ENCODE peak calls at places on chromosomes 6 and 20, in ten cellular contexts. One of them, this sample, is unnamed.

GRCh38 chr6:89197141-89197540 is 20.0 kb downstream of the GABRR1 start:
- DNase-seq in heart left ventricle: no peak
- DNase-seq in AG10803: no peak
- DNase-seq in endothelial cell of umbilical vein: no peak
- DNase-seq in K562: no peak
- DNase-seq in body of pancreas: no peak
- DNase-seq in GM12864: no peak
- DNase-seq in CD8-positive, alpha-beta T cell: no peak
- DNase-seq in PC-3: no peak
- DNase-seq in stomach: no peak
- DNase-seq in this sample: no peak

GRCh38 chr6:43226192-43226851 is 3.0 kb downstream of the DNPH1 start:
- DNase-seq in heart left ventricle: no peak
- DNase-seq in AG10803: no peak
- DNase-seq in endothelial cell of umbilical vein: no peak
- DNase-seq in K562: no peak
- DNase-seq in body of pancreas: no peak
- DNase-seq in GM12864: no peak
- DNase-seq in CD8-positive, alpha-beta T cell: no peak
- DNase-seq in PC-3: no peak
- DNase-seq in stomach: no peak
- DNase-seq in this sample: no peak

GRCh38 chr6:36906539-36906938 is 20.8 kb downstream of the C6orf89 start:
- DNase-seq in heart left ventricle: peak
- DNase-seq in AG10803: no peak
- DNase-seq in endothelial cell of umbilical vein: peak
- DNase-seq in K562: no peak
- DNase-seq in body of pancreas: peak
- DNase-seq in GM12864: no peak
- DNase-seq in CD8-positive, alpha-beta T cell: no peak
- DNase-seq in PC-3: peak
- DNase-seq in stomach: peak
- DNase-seq in this sample: no peak

GRCh38 chr6:139335447-139336210 is 38.8 kb downstream of the CITED2 start:
- DNase-seq in heart left ventricle: no peak
- DNase-seq in AG10803: no peak
- DNase-seq in endothelial cell of umbilical vein: no peak
- DNase-seq in K562: no peak
- DNase-seq in body of pancreas: no peak
- DNase-seq in GM12864: no peak
- DNase-seq in CD8-positive, alpha-beta T cell: no peak
- DNase-seq in PC-3: no peak
- DNase-seq in stomach: no peak
- DNase-seq in this sample: no peak

GRCh38 chr20:32466739-32467505 is 108.8 kb downstream of the ASXL1 start:
- DNase-seq in heart left ventricle: no peak
- DNase-seq in AG10803: no peak
- DNase-seq in endothelial cell of umbilical vein: peak
- DNase-seq in K562: no peak
- DNase-seq in body of pancreas: no peak
- DNase-seq in GM12864: no peak
- DNase-seq in CD8-positive, alpha-beta T cell: no peak
- DNase-seq in PC-3: no peak
- DNase-seq in stomach: no peak
- DNase-seq in this sample: no peak

GRCh38 chr6:15409301-15410125 is 163.6 kb downstream of the JARID2 start:
- DNase-seq in heart left ventricle: no peak
- DNase-seq in AG10803: no peak
- DNase-seq in endothelial cell of umbilical vein: no peak
- DNase-seq in K562: peak
- DNase-seq in body of pancreas: no peak
- DNase-seq in GM12864: no peak
- DNase-seq in CD8-positive, alpha-beta T cell: no peak
- DNase-seq in PC-3: no peak
- DNase-seq in stomach: no peak
- DNase-seq in this sample: no peak

GRCh38 chr20:23666189-23666588 is 22.6 kb downstream of the CST4 start:
- DNase-seq in heart left ventricle: no peak
- DNase-seq in AG10803: no peak
- DNase-seq in endothelial cell of umbilical vein: no peak
- DNase-seq in K562: no peak
- DNase-seq in body of pancreas: no peak
- DNase-seq in GM12864: no peak
- DNase-seq in CD8-positive, alpha-beta T cell: no peak
- DNase-seq in PC-3: peak
- DNase-seq in stomach: no peak
- DNase-seq in this sample: no peak

GRCh38 chr20:44914924-44915323 is 5.1 kb downstream of the PABPC1L start:
- DNase-seq in heart left ventricle: no peak
- DNase-seq in AG10803: no peak
- DNase-seq in endothelial cell of umbilical vein: no peak
- DNase-seq in K562: no peak
- DNase-seq in body of pancreas: no peak
- DNase-seq in GM12864: no peak
- DNase-seq in CD8-positive, alpha-beta T cell: no peak
- DNase-seq in PC-3: no peak
- DNase-seq in stomach: no peak
- DNase-seq in this sample: no peak

GRCh38 chr20:4147319-4147718 is 132.0 kb upstream of the RNF24 start:
- DNase-seq in heart left ventricle: no peak
- DNase-seq in AG10803: no peak
- DNase-seq in endothelial cell of umbilical vein: no peak
- DNase-seq in K562: no peak
- DNase-seq in body of pancreas: no peak
- DNase-seq in GM12864: no peak
- DNase-seq in CD8-positive, alpha-beta T cell: no peak
- DNase-seq in PC-3: peak
- DNase-seq in stomach: no peak
- DNase-seq in this sample: no peak

GRCh38 chr6:117920493-117920845 is 13.4 kb downstream of the SLC35F1 start:
- DNase-seq in heart left ventricle: no peak
- DNase-seq in AG10803: no peak
- DNase-seq in endothelial cell of umbilical vein: no peak
- DNase-seq in K562: no peak
- DNase-seq in body of pancreas: no peak
- DNase-seq in GM12864: no peak
- DNase-seq in CD8-positive, alpha-beta T cell: no peak
- DNase-seq in PC-3: no peak
- DNase-seq in stomach: no peak
- DNase-seq in this sample: no peak

GRCh38 chr6:28615955-28616747 is 90.5 kb downstream of the GPX5 start:
- DNase-seq in heart left ventricle: no peak
- DNase-seq in AG10803: no peak
- DNase-seq in endothelial cell of umbilical vein: no peak
- DNase-seq in K562: peak
- DNase-seq in body of pancreas: no peak
- DNase-seq in GM12864: no peak
- DNase-seq in CD8-positive, alpha-beta T cell: no peak
- DNase-seq in PC-3: no peak
- DNase-seq in stomach: no peak
- DNase-seq in this sample: no peak

GRCh38 chr20:16709017-16709416 is 20.8 kb upstream of the SNRPB2 start:
- DNase-seq in heart left ventricle: no peak
- DNase-seq in AG10803: no peak
- DNase-seq in endothelial cell of umbilical vein: no peak
- DNase-seq in K562: no peak
- DNase-seq in body of pancreas: no peak
- DNase-seq in GM12864: no peak
- DNase-seq in CD8-positive, alpha-beta T cell: no peak
- DNase-seq in PC-3: no peak
- DNase-seq in stomach: no peak
- DNase-seq in this sample: no peak

GRCh38 chr20:41290804-41291389 is 26.6 kb downstream of the ZHX3 start:
- DNase-seq in heart left ventricle: no peak
- DNase-seq in AG10803: no peak
- DNase-seq in endothelial cell of umbilical vein: no peak
- DNase-seq in K562: no peak
- DNase-seq in body of pancreas: no peak
- DNase-seq in GM12864: no peak
- DNase-seq in CD8-positive, alpha-beta T cell: no peak
- DNase-seq in PC-3: no peak
- DNase-seq in stomach: no peak
- DNase-seq in this sample: no peak

GRCh38 chr6:131443514-131443913 is 129.5 kb upstream of the ARG1 start:
- DNase-seq in heart left ventricle: no peak
- DNase-seq in AG10803: no peak
- DNase-seq in endothelial cell of umbilical vein: no peak
- DNase-seq in K562: no peak
- DNase-seq in body of pancreas: no peak
- DNase-seq in GM12864: no peak
- DNase-seq in CD8-positive, alpha-beta T cell: peak
- DNase-seq in PC-3: no peak
- DNase-seq in stomach: no peak
- DNase-seq in this sample: no peak

GRCh38 chr6:131443014-131443413 is 130.0 kb upstream of the ARG1 start:
- DNase-seq in heart left ventricle: no peak
- DNase-seq in AG10803: no peak
- DNase-seq in endothelial cell of umbilical vein: no peak
- DNase-seq in K562: no peak
- DNase-seq in body of pancreas: no peak
- DNase-seq in GM12864: no peak
- DNase-seq in CD8-positive, alpha-beta T cell: no peak
- DNase-seq in PC-3: no peak
- DNase-seq in stomach: no peak
- DNase-seq in this sample: no peak
- H3K4me3 ChIP-seq in heart left ventricle: no peak
- H3K4me3 ChIP-seq in AG10803: no peak
- H3K4me3 ChIP-seq in endothelial cell of umbilical vein: no peak
- H3K4me3 ChIP-seq in K562: no peak
- H3K4me3 ChIP-seq in body of pancreas: no peak
- H3K4me3 ChIP-seq in GM12864: no peak
- H3K4me3 ChIP-seq in CD8-positive, alpha-beta T cell: peak
- H3K4me3 ChIP-seq in PC-3: no peak
- H3K4me3 ChIP-seq in stomach: no peak
- H3K4me3 ChIP-seq in this sample: no peak

GRCh38 chr6:38937839-38938613 is 110.6 kb upstream of the GLP1R start:
- DNase-seq in heart left ventricle: no peak
- DNase-seq in AG10803: no peak
- DNase-seq in endothelial cell of umbilical vein: no peak
- DNase-seq in K562: no peak
- DNase-seq in body of pancreas: no peak
- DNase-seq in GM12864: no peak
- DNase-seq in CD8-positive, alpha-beta T cell: no peak
- DNase-seq in PC-3: no peak
- DNase-seq in stomach: no peak
- DNase-seq in this sample: no peak

GRCh38 chr6:38942442-38942841 is 106.1 kb upstream of the GLP1R start:
- DNase-seq in heart left ventricle: no peak
- DNase-seq in AG10803: no peak
- DNase-seq in endothelial cell of umbilical vein: no peak
- DNase-seq in K562: no peak
- DNase-seq in body of pancreas: no peak
- DNase-seq in GM12864: no peak
- DNase-seq in CD8-positive, alpha-beta T cell: no peak
- DNase-seq in PC-3: no peak
- DNase-seq in stomach: no peak
- DNase-seq in this sample: no peak

GRCh38 chr6:38938741-38939140 is 109.8 kb upstream of the GLP1R start:
- DNase-seq in heart left ventricle: no peak
- DNase-seq in AG10803: no peak
- DNase-seq in endothelial cell of umbilical vein: no peak
- DNase-seq in K562: no peak
- DNase-seq in body of pancreas: no peak
- DNase-seq in GM12864: no peak
- DNase-seq in CD8-positive, alpha-beta T cell: no peak
- DNase-seq in PC-3: no peak
- DNase-seq in stomach: no peak
- DNase-seq in this sample: no peak

GRCh38 chr6:38944655-38945279 is 103.8 kb upstream of the GLP1R start:
- DNase-seq in heart left ventricle: no peak
- DNase-seq in AG10803: no peak
- DNase-seq in endothelial cell of umbilical vein: no peak
- DNase-seq in K562: no peak
- DNase-seq in body of pancreas: no peak
- DNase-seq in GM12864: no peak
- DNase-seq in CD8-positive, alpha-beta T cell: no peak
- DNase-seq in PC-3: no peak
- DNase-seq in stomach: no peak
- DNase-seq in this sample: no peak

GRCh38 chr6:38943964-38944363 is 104.6 kb upstream of the GLP1R start:
- DNase-seq in heart left ventricle: no peak
- DNase-seq in AG10803: no peak
- DNase-seq in endothelial cell of umbilical vein: no peak
- DNase-seq in K562: no peak
- DNase-seq in body of pancreas: no peak
- DNase-seq in GM12864: no peak
- DNase-seq in CD8-positive, alpha-beta T cell: no peak
- DNase-seq in PC-3: peak
- DNase-seq in stomach: no peak
- DNase-seq in this sample: no peak
- TF ChIP-seq CTCF in heart left ventricle: no peak
- TF ChIP-seq CTCF in AG10803: no peak
- TF ChIP-seq CTCF in endothelial cell of umbilical vein: no peak
- TF ChIP-seq CTCF in K562: no peak
- TF ChIP-seq CTCF in body of pancreas: no peak
- TF ChIP-seq CTCF in GM12864: peak
- TF ChIP-seq CTCF in CD8-positive, alpha-beta T cell: no peak
- TF ChIP-seq CTCF in PC-3: peak
- TF ChIP-seq CTCF in stomach: no peak
- TF ChIP-seq CTCF in this sample: no peak

GRCh38 chr6:90284745-90285481 is 11.7 kb downstream of the BACH2 start:
- DNase-seq in heart left ventricle: no peak
- DNase-seq in AG10803: peak
- DNase-seq in endothelial cell of umbilical vein: peak
- DNase-seq in K562: no peak
- DNase-seq in body of pancreas: no peak
- DNase-seq in GM12864: peak
- DNase-seq in CD8-positive, alpha-beta T cell: no peak
- DNase-seq in PC-3: peak
- DNase-seq in stomach: no peak
- DNase-seq in this sample: peak
- H3K4me3 ChIP-seq in heart left ventricle: peak
- H3K4me3 ChIP-seq in AG10803: peak
- H3K4me3 ChIP-seq in endothelial cell of umbilical vein: peak
- H3K4me3 ChIP-seq in K562: no peak
- H3K4me3 ChIP-seq in body of pancreas: no peak
- H3K4me3 ChIP-seq in GM12864: peak
- H3K4me3 ChIP-seq in CD8-positive, alpha-beta T cell: peak
- H3K4me3 ChIP-seq in PC-3: peak
- H3K4me3 ChIP-seq in stomach: peak
- H3K4me3 ChIP-seq in this sample: peak

DNA sequence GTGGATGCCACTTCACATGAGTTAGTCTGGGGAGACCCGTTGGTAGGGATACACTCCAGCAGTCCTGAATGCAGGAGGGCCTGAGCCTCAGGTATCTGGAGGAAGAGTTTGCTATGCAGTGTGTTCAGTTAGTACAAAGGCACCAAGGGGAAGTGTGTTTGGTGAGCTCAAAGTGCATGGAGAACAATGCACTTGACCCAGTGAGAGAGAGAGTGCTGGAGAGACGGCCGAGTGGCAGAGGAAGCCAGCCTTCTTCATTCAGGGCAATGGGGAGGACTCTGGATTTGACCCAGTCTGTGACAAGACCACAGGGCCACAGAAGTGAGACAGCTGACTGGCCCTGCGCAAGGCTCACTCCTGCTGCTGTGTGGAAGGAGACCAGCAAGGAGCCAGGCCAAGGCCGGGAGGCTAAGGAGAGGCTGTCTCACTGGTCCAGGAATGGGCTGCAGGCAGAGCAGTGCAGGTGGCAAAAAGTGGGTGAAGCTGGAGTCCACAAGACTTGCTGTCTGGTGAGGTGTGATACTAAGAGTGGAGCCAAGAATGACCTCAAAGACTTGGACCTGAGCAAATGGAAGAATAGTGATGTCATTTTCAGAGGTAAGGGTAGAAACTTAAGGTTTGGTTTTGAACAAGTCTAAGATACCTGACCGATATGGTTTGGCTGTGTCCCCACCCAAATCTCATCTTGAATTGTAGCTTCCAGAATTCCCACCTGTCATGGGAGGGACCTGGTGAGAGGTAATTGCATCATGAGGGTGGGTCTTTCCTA is 38.0 kb downstream of the PDE10A start:
- DNase-seq in heart left ventricle: no peak
- DNase-seq in AG10803: no peak
- DNase-seq in endothelial cell of umbilical vein: no peak
- DNase-seq in K562: no peak
- DNase-seq in body of pancreas: no peak
- DNase-seq in GM12864: no peak
- DNase-seq in CD8-positive, alpha-beta T cell: no peak
- DNase-seq in PC-3: no peak
- DNase-seq in stomach: no peak
- DNase-seq in this sample: no peak
- TF ChIP-seq CTCF in heart left ventricle: no peak
- TF ChIP-seq CTCF in AG10803: no peak
- TF ChIP-seq CTCF in endothelial cell of umbilical vein: no peak
- TF ChIP-seq CTCF in K562: no peak
- TF ChIP-seq CTCF in body of pancreas: no peak
- TF ChIP-seq CTCF in GM12864: no peak
- TF ChIP-seq CTCF in CD8-positive, alpha-beta T cell: no peak
- TF ChIP-seq CTCF in PC-3: no peak
- TF ChIP-seq CTCF in stomach: no peak
- TF ChIP-seq CTCF in this sample: no peak